ENCODE peak calls at places on chromosomes 2 and 18, in five cellular contexts. T is HCT116, C is GM23338, S is A549, V is HL-60. D is an unnamed sample.

GRCh38 chr18:9758624-9759075 is 50.5 kb downstream of the RAB31 start:
- DNase-seq in T (no peak), C (no peak), S (no peak), V (no peak), D (no peak)

GRCh38 chr18:74286106-74286856 is 5.5 kb downstream of the CYB5A start:
- DNase-seq in T (no peak), C (no peak), S (no peak), V (no peak), D (no peak)

GRCh38 chr18:8965398-8965797 is 137.1 kb upstream of the NDUFV2 start:
- DNase-seq in T (no peak), C (no peak), S (no peak), V (no peak), D (no peak)

GRCh38 chr2:197219636-197220035 is 90.9 kb downstream of the ANKRD44 start:
- DNase-seq in T (no peak), C (no peak), S (no peak), V (no peak), D (no peak)

GRCh38 chr18:33627114-33627513 is 49.1 kb downstream of the ASXL3 start:
- DNase-seq in T (no peak), C (no peak), S (no peak), V (no peak), D (no peak)

GRCh38 chr18:58288922-58289797 is 245.1 kb downstream of the NEDD4L start:
- DNase-seq in T (no peak), C (no peak), S (no peak), V (no peak), D (no peak)

GRCh38 chr2:98908909-98909308 is 27.1 kb downstream of the CRACDL start:
- DNase-seq in T (no peak), C (no peak), S (no peak), V (no peak), D (no peak)

GRCh38 chr2:2542966-2543555 is 212.0 kb upstream of the MYT1L start:
- DNase-seq in T (no peak), C (peak; percentile 29), S (no peak), V (no peak), D (no peak)

GRCh38 chr2:134369220-134369902 is 115.5 kb downstream of the MGAT5 start:
- DNase-seq in T (no peak), C (no peak), S (no peak), V (no peak), D (no peak)

GRCh38 chr2:157788201-157788600 is 87.9 kb downstream of the ACVR1 start:
- DNase-seq in T (no peak), C (no peak), S (no peak), V (no peak), D (no peak)

GRCh38 chr18:4806342-4806741 is 351.2 kb upstream of the DLGAP1 start:
- DNase-seq in T (no peak), C (no peak), S (no peak), V (no peak), D (no peak)

GRCh38 chr18:59202258-59202820 is 17.6 kb upstream of the GRP start:
- DNase-seq in T (no peak), C (no peak), S (no peak), V (no peak), D (no peak)

GRCh38 chr2:86417961-86418360 is 23.2 kb upstream of the KDM3A start:
- DNase-seq in T (no peak), C (no peak), S (no peak), V (no peak), D (no peak)

GRCh38 chr2:122358729-122359128 is 603.3 kb downstream of the TSN start:
- DNase-seq in T (no peak), C (no peak), S (no peak), V (no peak), D (no peak)

GRCh38 chr18:54616220-54616848 is 25.3 kb downstream of the DYNAP start:
- DNase-seq in T (no peak), C (no peak), S (no peak), V (no peak), D (no peak)

GRCh38 chr2:83665894-83666293 is 793.2 kb downstream of the SUCLG1 start:
- DNase-seq in T (no peak), C (no peak), S (peak; percentile 84), V (no peak), D (peak; percentile 30)

GRCh38 chr2:71548589-71549485 is 95.5 kb downstream of the DYSF start:
- DNase-seq in T (peak; percentile 56), C (peak; percentile 88), S (peak; percentile 79), V (peak; percentile 28), D (peak; percentile 39)

GRCh38 chr2:36516136-36516870 is 81.7 kb downstream of the FEZ2 start:
- DNase-seq in T (no peak), C (no peak), S (no peak), V (no peak), D (no peak)

GRCh38 chr2:64327129-64327509 is 126.8 kb upstream of the LGALSL start:
- DNase-seq in T (no peak), C (no peak), S (peak; percentile 29), V (no peak), D (no peak)

GRCh38 chr2:38856165-38856564 is 19.6 kb downstream of the DHX57 start:
- DNase-seq in T (no peak), C (no peak), S (no peak), V (no peak), D (no peak)

GRCh38 chr18:46555724-46556123 is 101.3 kb downstream of the LOXHD1 start:
- DNase-seq in T (peak; percentile 32), C (peak; percentile 84), S (peak; percentile 49), V (no peak), D (no peak)

GRCh38 chr2:130912471-130912870 is 75.8 kb downstream of the ARHGEF4 start:
- DNase-seq in T (no peak), C (no peak), S (no peak), V (no peak), D (no peak)

GRCh38 chr18:6521804-6522418 is 107.2 kb upstream of the L3MBTL4 start:
- DNase-seq in T (no peak), C (peak; percentile 89), S (peak; percentile 17), V (peak; percentile 17), D (peak; percentile 68)

GRCh38 chr2:130824492-130825061 is 12.1 kb upstream of the ARHGEF4 start:
- DNase-seq in T (no peak), C (no peak), S (peak; percentile 83), V (no peak), D (no peak)

GRCh38 chr2:95260028-95261023 is 13.9 kb upstream of the PROM2 start:
- DNase-seq in T (no peak), C (no peak), S (no peak), V (peak; percentile 51), D (no peak)

GRCh38 chr18:9838144-9838877 is 47.5 kb upstream of the TXNDC2 start:
- DNase-seq in T (peak; percentile 56), C (peak; percentile 91), S (peak; percentile 33), V (no peak), D (no peak)

GRCh38 chr2:20071397-20072383 is 20.3 kb upstream of the LAPTM4A start:
- DNase-seq in T (no peak), C (peak; percentile 62), S (peak; percentile 84), V (no peak), D (no peak)

GRCh38 chr2:26710174-26710573 is 17.7 kb downstream of the KCNK3 start:
- DNase-seq in T (no peak), C (no peak), S (no peak), V (no peak), D (no peak)

GRCh38 chr2:205733648-205734047 is 51.3 kb downstream of the NRP2 start:
- DNase-seq in T (no peak), C (peak; percentile 41), S (no peak), V (no peak), D (no peak)

GRCh38 chr2:152336103-152336853 is 1.3 kb downstream of the FMNL2 start:
- DNase-seq in T (no peak), C (peak; percentile 74), S (peak; percentile 52), V (no peak), D (no peak)

GRCh38 chr18:6056171-6056932 is 161.0 kb upstream of the TMEM200C start:
- DNase-seq in T (no peak), C (no peak), S (no peak), V (no peak), D (peak; percentile 0)

GRCh38 chr18:57915848-57916596 is 112.9 kb upstream of the ATP8B1 start:
- DNase-seq in T (no peak), C (no peak), S (no peak), V (no peak), D (no peak)

GRCh38 chr2:42971947-42972736 is 179.8 kb upstream of the HAAO start:
- DNase-seq in T (no peak), C (peak; percentile 40), S (no peak), V (no peak), D (no peak)
- TF ChIP-seq REST in T (no peak), C (no peak), S (no peak), V (no peak), D (no peak)

GRCh38 chr2:11366326-11366741 is 21.9 kb upstream of the ROCK2 start:
- DNase-seq in T (no peak), C (no peak), S (no peak), V (no peak), D (no peak)

GRCh38 chr2:11365096-11365856 is 20.8 kb upstream of the ROCK2 start:
- DNase-seq in T (no peak), C (no peak), S (no peak), V (no peak), D (no peak)

GRCh38 chr2:11370377-11371098 is 26.1 kb upstream of the ROCK2 start:
- DNase-seq in T (no peak), C (no peak), S (peak; percentile 87), V (no peak), D (no peak)

GRCh38 chr2:11367170-11367569 is 22.7 kb upstream of the ROCK2 start:
- DNase-seq in T (no peak), C (no peak), S (no peak), V (no peak), D (no peak)

DNA sequence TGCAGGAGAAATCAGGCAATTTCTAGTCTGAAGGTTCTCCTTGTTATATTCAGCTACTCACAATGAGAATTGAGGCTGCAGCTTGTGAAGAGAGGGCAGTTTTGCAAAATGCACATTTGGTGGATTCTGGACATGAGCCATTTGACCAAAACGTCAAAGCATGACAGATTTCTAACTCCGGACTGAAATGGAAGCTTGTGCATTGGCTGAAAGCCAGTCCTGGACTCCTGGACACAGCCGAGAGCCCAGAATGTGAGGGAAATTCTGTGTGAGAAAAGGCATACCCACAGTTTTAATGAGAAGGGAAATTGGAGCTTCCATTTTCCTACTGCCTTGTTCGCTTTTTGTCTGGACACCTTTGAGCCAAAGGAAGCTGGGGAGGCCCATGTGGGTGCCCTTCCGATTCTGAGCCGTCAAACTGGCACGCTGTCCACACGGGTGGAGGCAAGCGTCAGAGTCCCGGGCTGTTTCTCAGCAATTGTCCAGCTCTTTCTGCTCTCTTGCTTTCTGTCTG is 23.7 kb upstream of the ROCK2 start:
- DNase-seq in T (no peak), C (no peak), S (no peak), V (no peak), D (no peak)
- H3K27ac ChIP-seq in T (no peak overlapping the region), C (no peak overlapping the region), S (peak overlapping the region; percentile 38), V (no peak overlapping the region), D (no peak overlapping the region)

DNA sequence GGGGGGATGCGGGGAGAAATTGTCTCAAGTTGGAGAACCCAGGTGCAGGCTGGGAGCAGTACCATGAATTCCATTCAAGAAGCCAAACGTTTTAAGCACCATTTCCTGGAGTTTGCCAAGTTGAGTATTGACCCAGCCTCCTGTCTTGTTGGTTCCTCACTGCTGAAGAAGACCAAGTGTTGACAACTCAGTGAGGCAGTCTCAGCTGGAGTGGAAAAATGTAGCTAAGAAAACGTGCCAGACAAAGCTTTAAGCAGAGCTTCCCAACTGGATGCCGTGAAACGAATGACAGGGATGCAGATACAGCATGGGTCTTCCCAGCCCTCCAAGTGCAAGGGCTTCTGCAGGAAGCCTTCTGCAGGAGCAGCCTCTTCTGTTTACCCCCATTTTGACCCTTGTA is 788 bp upstream of the INPP1 start:
- DNase-seq in T (no peak), C (no peak), S (no peak), V (no peak), D (no peak)
- H3K4me3 ChIP-seq in T (no peak overlapping the region), C (no peak overlapping the region), S (no peak overlapping the region), V (no peak overlapping the region), D (no peak overlapping the region)

GRCh38 chr2:21263622-21264021 is 139.9 kb downstream of the TDRD15 start:
- DNase-seq in T (no peak), C (no peak), S (no peak), V (no peak), D (no peak)
- TF ChIP-seq REST in T (no peak), C (no peak), S (no peak), V (no peak), D (no peak)